ENCODE peak calls at places on chromosome 18, in eight cellular contexts. M, X, B, Y, E, S, O and C are unnamed samples.

GRCh38 chr18:76720683-76721082 is 101.7 kb upstream of the ZNF236 start:
- DNase-seq in M (no peak), S (no peak), E (no peak), Y (no peak), B (no peak), X (no peak), O (no peak), C (peak; percentile 21)

GRCh38 chr18:27540126-27540525 is 355.0 kb upstream of the CHST9 start:
- DNase-seq in S (no peak), X (no peak), E (no peak), B (no peak), M (no peak), Y (no peak), O (no peak), C (no peak)

GRCh38 chr18:23380001-23380550 is 73.0 kb upstream of the RIOK3 start:
- DNase-seq in O (no peak), E (no peak), S (no peak), Y (no peak), X (no peak), M (peak; percentile 73), B (no peak), C (no peak)

GRCh38 chr18:71951021-71951420 is 593.1 kb downstream of the CBLN2 start:
- DNase-seq in E (no peak), X (no peak), M (no peak), S (no peak), O (no peak), B (no peak), Y (no peak), C (no peak)

GRCh38 chr18:76709659-76710645 is 112.4 kb upstream of the ZNF236 start:
- DNase-seq in B (peak; percentile 87), Y (peak; percentile 52), E (peak; percentile 82), M (peak; percentile 58), X (peak; percentile 60), O (peak; percentile 79), S (peak; percentile 87), C (peak; percentile 41)

GRCh38 chr18:62332964-62333695 is 8.0 kb downstream of the TNFRSF11A start:
- DNase-seq in Y (no peak), B (no peak), X (no peak), E (no peak), O (peak; percentile 28), S (no peak), M (no peak), C (no peak)

GRCh38 chr18:9787716-9788115 is 79.6 kb downstream of the RAB31 start:
- DNase-seq in M (no peak), E (no peak), O (no peak), B (no peak), X (no peak), Y (no peak), S (no peak), C (no peak)

GRCh38 chr18:3251963-3252277 is 4.3 kb downstream of the MYL12A start:
- DNase-seq in X (no peak), O (no peak), S (no peak), E (no peak), B (no peak), M (no peak), Y (no peak), C (no peak)

GRCh38 chr18:67109535-67109934 is 407.0 kb downstream of the DSEL start:
- DNase-seq in E (no peak), B (no peak), S (no peak), M (no peak), O (no peak), Y (no peak), X (no peak), C (no peak)

GRCh38 chr18:39318008-39318407 is 1752.4 kb upstream of the CELF4 start:
- DNase-seq in S (no peak), E (no peak), Y (no peak), B (no peak), M (no peak), X (no peak), O (no peak), C (no peak)

GRCh38 chr18:8942021-8942908 is 160.2 kb upstream of the NDUFV2 start:
- DNase-seq in Y (no peak), M (no peak), X (no peak), B (no peak), E (no peak), S (no peak), O (no peak), C (no peak)

GRCh38 chr18:389658-390357 is 110.7 kb downstream of the COLEC12 start:
- DNase-seq in O (no peak), M (no peak), B (no peak), Y (no peak), E (no peak), X (no peak), S (no peak), C (no peak)

GRCh38 chr18:10524507-10525425 is 1.1 kb upstream of the NAPG start:
- DNase-seq in Y (no peak), X (no peak), S (peak; percentile 80), M (no peak), E (no peak), O (no peak), B (no peak), C (no peak)

GRCh38 chr18:52334896-52335295 is 5.1 kb upstream of the DCC start:
- DNase-seq in S (no peak), B (no peak), Y (no peak), X (no peak), O (no peak), M (no peak), E (no peak), C (no peak)

GRCh38 chr18:22666411-22666940 is 248.8 kb upstream of the CTAGE1 start:
- DNase-seq in E (no peak), S (no peak), Y (no peak), M (no peak), X (no peak), O (no peak), B (no peak), C (no peak)

DNA sequence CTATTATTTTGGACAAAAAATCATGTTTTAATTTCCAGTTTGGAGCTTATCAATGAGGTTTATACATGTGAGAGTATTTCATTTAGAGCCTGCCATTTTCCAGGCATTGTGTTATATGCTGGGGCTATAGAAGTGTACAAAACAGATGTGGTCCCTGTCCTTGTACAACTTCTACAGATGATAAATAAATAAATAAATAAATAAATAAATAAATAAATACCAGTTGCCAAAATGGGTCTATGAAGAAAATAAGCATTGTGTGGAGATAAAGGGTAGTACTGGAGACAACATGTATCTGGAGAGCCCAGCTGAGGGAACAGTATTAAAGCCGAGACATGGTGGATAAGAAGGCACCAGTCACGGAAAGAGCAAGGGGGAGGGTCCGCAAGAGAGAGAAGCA is 210.0 kb downstream of the SS18 start:
- DNase-seq in M (no peak), X (no peak), Y (no peak), B (no peak), O (no peak), E (no peak), S (no peak), C (no peak)
- TF ChIP-seq POLR2A in M (no peak), X (no peak), Y (no peak), B (no peak), O (no peak), E (no peak), S (no peak), C (no peak)

GRCh38 chr18:55403555-55403954 is 184.4 kb downstream of the TCF4 start:
- DNase-seq in Y (no peak), M (no peak), O (no peak), S (no peak), B (no peak), X (no peak), E (no peak), C (no peak)

GRCh38 chr18:55401275-55401620 is 186.7 kb downstream of the TCF4 start:
- DNase-seq in E (no peak), Y (no peak), X (no peak), O (no peak), M (no peak), B (no peak), S (no peak), C (no peak)

GRCh38 chr18:55402731-55403405 is 185.1 kb downstream of the TCF4 start:
- DNase-seq in M (no peak), X (peak; percentile 47), S (no peak), Y (no peak), B (no peak), O (no peak), E (no peak), C (no peak)

GRCh38 chr18:55400590-55401274 is 187.3 kb downstream of the TCF4 start:
- DNase-seq in Y (no peak), E (no peak), S (no peak), M (no peak), X (no peak), B (no peak), O (no peak), C (no peak)

GRCh38 chr18:55401638-55402191 is 186.3 kb downstream of the TCF4 start:
- DNase-seq in M (peak; percentile 5), X (peak; percentile 22), B (no peak), O (no peak), S (peak; percentile 72), Y (no peak), E (peak; percentile 44), C (no peak)
- H3K4me3 ChIP-seq in M (no peak overlapping the region), X (no peak overlapping the region), B (peak overlapping the region; percentile 2), O (peak overlapping the region; percentile 38), S (peak overlapping the region; percentile 4), Y (no peak overlapping the region), E (peak overlapping the region; percentile 14), C (no peak overlapping the region)

GRCh38 chr18:42635378-42636048 is 480.0 kb downstream of the RIT2 start:
- DNase-seq in O (no peak), S (no peak), B (no peak), Y (no peak), X (no peak), E (no peak), M (peak; percentile 0), C (no peak)
- TF ChIP-seq CTCF in O (no peak), S (no peak), B (no peak), Y (no peak), X (no peak), E (no peak), M (no peak), C (no peak)

GRCh38 chr18:46337206-46337710 is 233.1 kb downstream of the HAUS1 start:
- DNase-seq in X (no peak), E (no peak), S (peak; percentile 14), O (no peak), Y (no peak), B (peak; percentile 6), M (no peak), C (no peak)

GRCh38 chr18:46336278-46337205 is 232.4 kb downstream of the HAUS1 start:
- DNase-seq in S (peak; percentile 50), X (no peak), Y (no peak), B (peak; percentile 62), M (no peak), O (no peak), E (no peak), C (no peak)

GRCh38 chr18:46333371-46334199 is 229.4 kb downstream of the HAUS1 start:
- DNase-seq in X (no peak), Y (peak; percentile 22), S (peak; percentile 56), O (peak; percentile 79), B (peak; percentile 80), E (peak; percentile 25), M (peak; percentile 31), C (peak; percentile 78)

GRCh38 chr18:46334200-46334553 is 230.0 kb downstream of the HAUS1 start:
- DNase-seq in X (no peak), O (no peak), E (no peak), B (no peak), Y (no peak), S (peak; percentile 50), M (no peak), C (no peak)

DNA sequence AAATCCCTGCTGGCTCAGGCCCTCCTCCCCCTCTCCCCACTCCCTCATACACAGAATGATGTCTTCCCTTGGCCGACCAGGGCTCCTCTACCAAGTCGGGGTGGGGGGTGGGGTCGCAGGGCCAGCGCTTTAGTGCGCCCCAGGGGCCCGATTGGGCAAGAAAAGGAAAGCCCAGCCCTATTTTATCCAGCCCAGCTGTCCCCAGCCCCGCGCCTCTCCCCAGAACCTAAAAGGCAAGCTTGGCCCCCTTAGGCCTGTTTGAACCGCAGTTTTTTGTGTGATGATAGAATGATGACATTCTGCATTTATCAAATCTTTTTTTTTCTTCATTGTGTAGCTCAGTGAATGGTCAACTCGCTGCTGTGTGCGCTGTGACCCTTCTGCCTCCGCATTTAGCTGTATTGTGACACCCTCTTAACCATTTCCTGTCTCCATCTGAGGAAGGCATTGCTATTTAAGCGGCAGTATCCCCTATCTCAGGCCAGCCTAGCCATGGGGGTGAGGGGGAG is 231.4 kb downstream of the HAUS1 start:
- DNase-seq in Y (no peak), S (peak; percentile 58), X (no peak), O (no peak), B (peak; percentile 57), E (no peak), M (no peak), C (no peak)
- TF ChIP-seq POLR2A in Y (no peak), S (no peak), X (no peak), O (no peak), B (no peak), E (no peak), M (no peak), C (no peak)